ENCODE peak calls at places on chromosomes 13 and 19, in nine cellular contexts. T is astrocyte, L is neural progenitor cell, V is suprapubic skin, X is mucosa of descending colon, C is esophagus squamous epithelium, P is mammary epithelial cell, U is A673, Q is cardiac muscle cell. Y is an unnamed sample.

GRCh38 chr13:74325106-74325505 is 190.9 kb upstream of the KLF12 start:
- DNase-seq in T (peak; percentile 77), L (no peak), V (no peak), X (no peak), C (no peak), P (peak; percentile 31), U (peak; percentile 18), Q (peak; percentile 18), Y (no peak)

GRCh38 chr13:44921478-44921877 is 67.8 kb downstream of the NUFIP1 start:
- DNase-seq in T (no peak), L (peak; percentile 26), V (no peak), X (no peak), C (no peak), P (no peak), U (no peak), Q (no peak), Y (no peak)

GRCh38 chr13:21137696-21138095 is 38.7 kb downstream of the SKA3 start:
- DNase-seq in T (peak; percentile 11), L (no peak), V (no peak), X (no peak), C (no peak), P (peak; percentile 29), U (no peak), Q (no peak), Y (no peak)

GRCh38 chr13:114161644-114162532 is 17.2 kb upstream of the CFAP97D2 start:
- DNase-seq in T (peak; percentile 25), L (no peak), V (no peak), X (peak; percentile 86), C (no peak), P (no peak), U (peak; percentile 60), Q (no peak), Y (no peak)

GRCh38 chr19:41064974-41065569 is 23.2 kb upstream of the CYP2A13 start:
- DNase-seq in T (peak; percentile 2), L (peak; percentile 38), V (no peak), X (peak; percentile 10), C (no peak), P (peak; percentile 11), U (peak; percentile 47), Q (peak; percentile 14), Y (no peak)

GRCh38 chr13:22915442-22916082 is 265.2 kb upstream of the SGCG start:
- DNase-seq in T (peak; percentile 33), L (peak; percentile 84), V (no peak), X (peak; percentile 51), C (no peak), P (peak; percentile 3), U (peak; percentile 40), Q (peak; percentile 68), Y (no peak)

GRCh38 chr19:13024126-13024957 is 29.1 kb downstream of the NFIX start:
- DNase-seq in T (no peak), L (peak; percentile 50), V (no peak), X (peak; percentile 37), C (no peak), P (peak; percentile 50), U (no peak), Q (no peak), Y (no peak)

GRCh38 chr13:88005188-88005587 is 334.0 kb downstream of the SLITRK5 start:
- DNase-seq in T (no peak), L (no peak), V (no peak), X (no peak), C (no peak), P (no peak), U (peak; percentile 37), Q (no peak), Y (no peak)

GRCh38 chr13:106532111-106532929 is 3.1 kb downstream of the EFNB2 start:
- DNase-seq in T (peak; percentile 43), L (peak; percentile 59), V (no peak), X (no peak), C (no peak), P (peak; percentile 37), U (no peak), Q (peak; percentile 30), Y (no peak)

GRCh38 chr13:106533101-106533939 is 2.1 kb downstream of the EFNB2 start:
- DNase-seq in T (peak; percentile 69), L (peak; percentile 93), V (peak; percentile 87), X (peak; percentile 92), C (no peak), P (peak; percentile 76), U (peak; percentile 13), Q (peak; percentile 92), Y (no peak)

GRCh38 chr13:106534844-106535551 is 464 bp downstream of the EFNB2 start:
- DNase-seq in T (peak; percentile 35), L (no peak), V (peak; percentile 70), X (no peak), C (no peak), P (peak; percentile 26), U (peak; percentile 16), Q (peak; percentile 37), Y (no peak)

GRCh38 chr13:106535552-106536243 is at the start of gene EFNB2:
- DNase-seq in T (peak; percentile 84), L (peak; percentile 99), V (peak; percentile 85), X (peak; percentile 90), C (peak; percentile 31), P (peak; percentile 96), U (peak; percentile 93), Q (peak; percentile 97), Y (peak; percentile 47)

DNA sequence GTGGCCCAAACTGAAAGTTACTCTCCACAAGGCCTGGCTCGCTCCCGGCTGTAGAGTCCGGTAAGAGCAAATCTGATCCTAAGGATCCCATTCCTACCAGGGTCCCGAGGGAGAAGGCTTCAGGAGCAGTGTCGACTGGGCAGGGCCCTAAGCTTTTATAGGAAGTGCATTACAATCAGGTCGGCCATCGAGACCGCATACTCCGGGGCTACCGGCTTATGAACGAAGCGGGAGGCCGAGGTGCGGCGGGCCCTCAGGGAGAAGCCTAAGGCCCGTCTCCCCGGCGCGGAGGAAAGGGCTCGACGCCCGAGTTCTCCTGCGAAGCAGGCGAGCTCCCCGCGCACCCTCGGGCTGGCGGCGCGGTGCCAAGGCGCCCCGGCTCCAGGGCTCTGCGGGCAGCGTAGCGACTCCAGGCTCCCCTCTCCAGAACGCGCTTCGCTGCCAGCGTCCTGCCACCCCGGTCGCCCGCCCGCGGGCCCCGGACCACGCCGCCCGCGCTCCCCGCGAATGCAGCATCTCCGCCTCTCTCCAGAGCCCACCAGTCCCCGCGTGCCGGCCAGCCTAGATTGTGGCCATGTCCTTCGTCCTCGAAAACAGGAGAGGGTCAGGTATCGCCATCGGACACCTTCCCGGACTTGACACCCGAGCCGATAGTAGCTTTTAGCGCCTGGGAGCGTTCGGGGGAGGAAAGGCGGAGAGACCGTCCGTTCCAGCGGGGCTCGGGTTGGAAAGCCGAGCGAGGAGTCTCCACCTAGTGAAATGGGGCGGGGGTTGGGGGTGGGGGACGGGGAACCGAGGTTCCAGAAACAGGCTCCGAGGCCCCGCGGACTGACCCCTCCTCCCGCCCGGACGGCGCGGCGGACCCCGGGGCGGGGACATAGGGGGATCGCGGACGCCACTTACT is 1.3 kb downstream of the EFNB2 start:
- DNase-seq in T (peak; percentile 74), L (peak; percentile 55), V (no peak), X (peak; percentile 63), C (no peak), P (peak; percentile 57), U (no peak), Q (peak; percentile 64), Y (no peak)
- TF ChIP-seq CTCF in T (no peak), L (no peak), V (no peak), X (no peak), C (no peak), P (peak; percentile 20), U (no peak), Q (no peak), Y (peak; percentile 27)

GRCh38 chr19:1774999-1775772 is 21.9 kb downstream of the ONECUT3 start:
- DNase-seq in T (no peak), L (no peak), V (no peak), X (no peak), C (no peak), P (no peak), U (no peak), Q (no peak), Y (no peak)

GRCh38 chr19:1779604-1779973 is 26.3 kb downstream of the ONECUT3 start:
- DNase-seq in T (no peak), L (no peak), V (no peak), X (no peak), C (no peak), P (no peak), U (no peak), Q (no peak), Y (no peak)

GRCh38 chr19:1775951-1776605 is 22.8 kb downstream of the ONECUT3 start:
- DNase-seq in T (no peak), L (no peak), V (no peak), X (no peak), C (no peak), P (no peak), U (no peak), Q (no peak), Y (no peak)

GRCh38 chr19:1777149-1777548 is 23.8 kb downstream of the ONECUT3 start:
- DNase-seq in T (no peak), L (no peak), V (no peak), X (no peak), C (no peak), P (no peak), U (no peak), Q (no peak), Y (no peak)

GRCh38 chr19:1776606-1777147 is 23.4 kb downstream of the ONECUT3 start:
- DNase-seq in T (no peak), L (no peak), V (no peak), X (no peak), C (no peak), P (no peak), U (no peak), Q (no peak), Y (no peak)
- H3K36me3 ChIP-seq in T (no peaks in the 10 kb centered on the region), L (no peaks in the 10 kb centered on the region), V (no peaks in the 10 kb centered on the region), X (no peaks in the 10 kb centered on the region), C (no peaks in the 10 kb centered on the region), P (no peaks in the 10 kb centered on the region), U (no peaks in the 10 kb centered on the region), Q (no peaks in the 10 kb centered on the region), Y (no peaks in the 10 kb centered on the region)

GRCh38 chr19:18478545-18479311 is 40.8 kb upstream of the ISYNA1 start:
- DNase-seq in T (peak; percentile 74), L (no peak), V (peak; percentile 93), X (peak; percentile 66), C (peak; percentile 46), P (peak; percentile 74), U (peak; percentile 78), Q (no peak), Y (peak; percentile 72)

GRCh38 chr19:18477974-18478373 is 40.0 kb upstream of the ISYNA1 start:
- DNase-seq in T (no peak), L (no peak), V (no peak), X (no peak), C (no peak), P (no peak), U (no peak), Q (no peak), Y (no peak)

GRCh38 chr19:18475762-18476331 is 37.9 kb upstream of the ISYNA1 start:
- DNase-seq in T (no peak), L (no peak), V (no peak), X (no peak), C (no peak), P (no peak), U (no peak), Q (no peak), Y (no peak)

GRCh38 chr19:18476507-18477041 is 38.6 kb upstream of the ISYNA1 start:
- DNase-seq in T (no peak), L (no peak), V (no peak), X (no peak), C (no peak), P (no peak), U (no peak), Q (no peak), Y (no peak)

DNA sequence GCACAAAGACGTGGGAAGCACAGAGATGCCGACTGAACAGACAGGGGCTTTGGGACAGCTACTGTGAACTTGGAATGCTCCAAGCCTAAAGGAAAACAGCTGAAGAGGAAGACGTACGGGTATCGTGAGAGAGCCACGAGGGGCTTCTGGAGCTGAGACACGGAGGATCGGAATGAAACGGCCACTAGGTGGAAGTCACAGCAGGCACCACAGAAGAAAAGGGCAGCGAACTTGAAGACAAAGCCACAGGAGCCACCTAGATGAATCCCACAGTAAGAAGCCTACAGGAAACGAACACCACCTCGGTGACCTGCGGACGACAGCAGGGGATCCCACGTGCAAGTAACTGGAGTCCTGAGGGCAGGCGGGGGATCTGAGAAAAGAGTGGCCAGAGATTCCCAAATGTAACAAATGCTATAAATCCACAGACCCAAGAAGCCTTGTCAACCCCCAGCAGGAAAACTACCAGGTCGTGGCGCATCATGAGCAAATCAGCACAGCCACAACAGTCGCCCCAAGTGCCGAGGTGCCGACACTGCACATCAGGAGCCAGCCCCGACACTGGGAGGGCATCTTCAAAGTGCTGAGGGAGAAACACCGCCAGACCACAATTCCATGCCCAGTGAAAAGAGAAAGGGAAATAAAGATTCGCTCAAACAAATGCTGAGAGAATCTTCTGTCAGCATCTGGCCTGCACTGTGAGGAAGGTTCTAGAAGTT is 39.3 kb upstream of the ISYNA1 start:
- DNase-seq in T (no peak), L (no peak), V (no peak), X (no peak), C (no peak), P (no peak), U (peak; percentile 50), Q (no peak), Y (no peak)
- TF ChIP-seq CTCF in T (no peak), L (peak; percentile 15), V (no peak), X (no peak), C (no peak), P (no peak), U (peak; percentile 47), Q (no peak), Y (peak; percentile 39)

GRCh38 chr19:6828698-6829633 is 56.5 kb downstream of the VAV1 start:
- DNase-seq in T (no peak), L (no peak), V (no peak), X (peak; percentile 5), C (no peak), P (no peak), U (peak; percentile 69), Q (no peak), Y (no peak)
- H3K36me3 ChIP-seq in T (no peaks in the 10 kb centered on the region), L (no peaks in the 10 kb centered on the region), V (no peaks in the 10 kb centered on the region), X (no peaks in the 10 kb centered on the region), C (no peaks in the 10 kb centered on the region), P (no peaks in the 10 kb centered on the region), U (peaks cover 54% of the 10 kb centered on the region), Q (no peaks in the 10 kb centered on the region), Y (no peaks in the 10 kb centered on the region)